ENCODE peak calls at places on chromosomes 4 and X, in eight cellular contexts. W is astrocyte of the spinal cord, A is suprapubic skin, K is choroid plexus epithelial cell, C is brain microvascular endothelial cell, V is psoas muscle, D is heart right ventricle, M is retinal pigment epithelial cell. Y is an unnamed sample.

GRCh38 chr4:7054106-7054880 is 11.1 kb downstream of the TADA2B start:
- DNase-seq in W (no peak), A (no peak), K (no peak), C (no peak), V (no peak), D (no peak), M (no peak), Y (no peak)

GRCh38 chrX:136528645-136529315 is 3.2 kb upstream of the VGLL1 start:
- DNase-seq in W (no peak), A (no peak), K (peak; percentile 8), C (no peak), V (no peak), D (no peak), M (no peak), Y (no peak)

GRCh38 chr4:119682080-119682479 is 53.5 kb upstream of the PDE5A start:
- DNase-seq in W (no peak), A (no peak), K (no peak), C (no peak), V (no peak), D (no peak), M (no peak), Y (no peak)

GRCh38 chr4:182351485-182351884 is 108.3 kb downstream of the TENM3 start:
- DNase-seq in W (no peak), A (no peak), K (no peak), C (no peak), V (no peak), D (no peak), M (no peak), Y (no peak)

GRCh38 chr4:76679691-76680090 is 218.3 kb downstream of the SOWAHB start:
- DNase-seq in W (no peak), A (no peak), K (no peak), C (no peak), V (no peak), D (no peak), M (no peak), Y (no peak)

GRCh38 chrX:17521871-17522693 is 147.1 kb downstream of the NHS start:
- DNase-seq in W (peak; percentile 27), A (no peak), K (peak; percentile 47), C (peak; percentile 9), V (no peak), D (peak; percentile 16), M (no peak), Y (peak; percentile 13)

GRCh38 chrX:9885150-9885549 is 82.0 kb upstream of the CLDN34 start:
- DNase-seq in W (peak; percentile 71), A (no peak), K (peak; percentile 80), C (peak; percentile 63), V (peak; percentile 34), D (peak; percentile 46), M (no peak), Y (peak; percentile 64)

GRCh38 chr4:128364565-128364964 is 77.0 kb upstream of the PGRMC2 start:
- DNase-seq in W (no peak), A (no peak), K (no peak), C (no peak), V (no peak), D (no peak), M (no peak), Y (no peak)

GRCh38 chr4:186792994-186793393 is 69.3 kb upstream of the FAT1 start:
- DNase-seq in W (peak; percentile 69), A (no peak), K (peak; percentile 95), C (no peak), V (no peak), D (no peak), M (no peak), Y (peak; percentile 16)

GRCh38 chr4:127498366-127498765 is 134.4 kb upstream of the INTU start:
- DNase-seq in W (no peak), A (no peak), K (no peak), C (no peak), V (no peak), D (no peak), M (no peak), Y (no peak)

GRCh38 chr4:87073570-87074470 is 139.0 kb downstream of the AFF1 start:
- DNase-seq in W (peak; percentile 44), A (no peak), K (no peak), C (no peak), V (no peak), D (peak; percentile 29), M (no peak), Y (no peak)

GRCh38 chr4:123562994-123563745 is 166.6 kb downstream of the SPRY1 start:
- DNase-seq in W (no peak), A (no peak), K (no peak), C (no peak), V (no peak), D (no peak), M (no peak), Y (no peak)

GRCh38 chr4:28772066-28772465 is 1911.4 kb downstream of the STIM2 start:
- DNase-seq in W (peak; percentile 78), A (no peak), K (peak; percentile 72), C (peak; percentile 77), V (no peak), D (no peak), M (peak; percentile 45), Y (peak; percentile 73)

GRCh38 chr4:153788419-153789276 is at the start of gene SFRP2:
- DNase-seq in W (no peak), A (peak; percentile 72), K (no peak), C (no peak), V (peak; percentile 31), D (no peak), M (no peak), Y (no peak)

GRCh38 chr4:242121-242848 is 63.0 kb downstream of the ZNF732 start:
- DNase-seq in W (peak; percentile 51), A (peak; percentile 68), K (peak; percentile 74), C (peak; percentile 46), V (peak; percentile 40), D (peak; percentile 50), M (no peak), Y (peak; percentile 53)
- H3K4me3 ChIP-seq in W (peak overlapping the region; percentile 23), A (peak overlapping the region; percentile 44), K (peak overlapping the region; percentile 50), C (peak overlapping the region; percentile 34), V (peak overlapping the region; percentile 61), D (peak overlapping the region; percentile 62), M (no peak overlapping the region), Y (no peak overlapping the region)

GRCh38 chr4:169369634-169370033 is 98.9 kb upstream of the SH3RF1 start:
- DNase-seq in W (no peak), A (no peak), K (no peak), C (no peak), V (no peak), D (no peak), M (no peak), Y (no peak)
- TF ChIP-seq CTCF in W (no peak), A (no peak), K (no peak), C (no peak), V (no peak), D (no peak), M (no peak), Y (no peak)

DNA sequence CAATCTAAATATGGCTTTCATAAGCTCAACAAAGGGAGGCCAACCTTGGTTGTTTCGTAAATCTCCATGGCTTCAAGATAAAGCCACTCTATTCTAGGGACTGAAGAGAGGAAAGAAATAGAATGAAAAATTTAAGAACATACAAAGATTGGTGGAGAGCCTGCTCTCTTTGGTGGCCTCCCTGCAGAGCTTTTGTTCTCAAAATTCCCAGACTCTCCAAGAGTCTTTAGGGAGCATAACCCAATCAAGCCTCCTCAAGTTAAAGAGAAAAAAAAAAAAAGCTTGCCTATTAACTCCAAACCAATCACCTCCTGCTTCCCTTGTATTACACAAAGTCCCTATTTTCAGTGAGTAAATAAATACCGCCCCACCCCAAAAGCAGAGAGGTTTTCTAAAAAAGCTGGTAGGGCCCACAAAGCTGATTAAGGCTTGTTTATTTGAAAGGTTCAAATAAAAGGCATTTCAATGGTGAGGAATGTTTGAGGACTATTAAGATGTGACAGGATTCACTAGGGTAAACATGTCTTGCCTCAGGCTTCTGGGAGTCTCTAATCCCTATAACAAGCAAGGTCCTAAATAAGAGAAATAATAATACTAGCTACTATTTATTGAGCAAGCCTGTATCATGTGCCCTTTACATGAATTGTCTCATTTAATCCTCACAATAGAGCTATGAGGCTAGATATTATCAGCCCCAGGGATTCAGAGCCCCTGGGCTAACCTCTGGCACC is 71.6 kb downstream of the GPC3 start:
- DNase-seq in W (no peak), A (no peak), K (no peak), C (no peak), V (no peak), D (no peak), M (no peak), Y (no peak)
- H3K4me3 ChIP-seq in W (no peak overlapping the region), A (no peak overlapping the region), K (no peak overlapping the region), C (no peak overlapping the region), V (no peak overlapping the region), D (no peak overlapping the region), M (no peak overlapping the region), Y (no peak overlapping the region)

DNA sequence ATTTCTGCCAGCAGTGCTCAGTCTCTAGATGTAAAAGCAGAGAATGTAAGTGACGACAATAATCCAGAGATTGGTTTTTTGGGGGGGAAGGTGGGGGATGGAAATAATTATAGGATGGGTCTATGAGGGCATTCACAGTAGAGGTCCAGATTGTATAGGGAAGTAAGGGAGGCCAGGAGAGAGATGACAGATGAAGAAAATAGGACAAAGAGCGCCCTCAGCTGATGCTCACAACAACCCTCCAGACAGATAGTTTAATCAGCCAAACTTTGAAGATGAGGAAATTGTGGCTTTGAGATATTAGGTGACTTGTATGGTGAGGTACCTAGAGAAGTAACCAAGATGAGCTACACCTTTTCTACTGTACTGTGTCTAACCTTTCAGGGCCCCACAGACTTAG is 137.9 kb downstream of the MAGEB17 start:
- DNase-seq in W (no peak), A (no peak), K (no peak), C (no peak), V (no peak), D (no peak), M (no peak), Y (no peak)
- TF ChIP-seq CTCF in W (no peak), A (no peak), K (no peak), C (no peak), V (no peak), D (no peak), M (no peak), Y (no peak)

GRCh38 chrX:39688219-39688575 is 409.6 kb downstream of the BCOR start:
- DNase-seq in W (no peak), A (no peak), K (no peak), C (no peak), V (no peak), D (no peak), M (no peak), Y (no peak)
- H3K4me3 ChIP-seq in W (peak overlapping the region; percentile 5), A (peak overlapping the region; percentile 52), K (no peak overlapping the region), C (peak overlapping the region; percentile 31), V (peak overlapping the region; percentile 63), D (peak overlapping the region; percentile 56), M (peak overlapping the region; percentile 14), Y (no peak overlapping the region)